ENCODE peak calls at places on chromosomes 3 and 15, in five cellular contexts. One of them, this sample, is unnamed.
A peak's percentile ranks its signal among the peaks of the same experiment; 100 is the strongest.

GRCh38 chr3:152157337-152157736 is 111.4 kb upstream of the MBNL1 start:
- DNase-seq in tibial nerve: no peak
- DNase-seq in transverse colon: no peak
- DNase-seq in neural progenitor cell: no peak
- DNase-seq in OCI-LY7: no peak
- DNase-seq in this sample: no peak

GRCh38 chr3:186608624-186609215 is 4.1 kb upstream of the AHSG start:
- DNase-seq in tibial nerve: no peak
- DNase-seq in transverse colon: no peak
- DNase-seq in neural progenitor cell: no peak
- DNase-seq in OCI-LY7: no peak
- DNase-seq in this sample: no peak

GRCh38 chr15:96200357-96200972 is 130.0 kb upstream of the NR2F2 start:
- DNase-seq in OCI-LY7: no peak
- DNase-seq in transverse colon: no peak
- DNase-seq in neural progenitor cell: no peak
- DNase-seq in tibial nerve: no peak
- DNase-seq in this sample: no peak

GRCh38 chr3:126851382-126851781 is 131.5 kb upstream of the PLXNA1 start:
- DNase-seq in OCI-LY7: no peak
- DNase-seq in transverse colon: no peak
- DNase-seq in tibial nerve: no peak
- DNase-seq in neural progenitor cell: peak; percentile 5
- DNase-seq in this sample: no peak

GRCh38 chr3:194447161-194447560 is 39.6 kb downstream of the ATP13A3 start:
- DNase-seq in transverse colon: no peak
- DNase-seq in tibial nerve: no peak
- DNase-seq in neural progenitor cell: no peak
- DNase-seq in OCI-LY7: no peak
- DNase-seq in this sample: no peak

GRCh38 chr3:15535757-15536156 is 14.3 kb upstream of the COLQ start:
- DNase-seq in neural progenitor cell: no peak
- DNase-seq in OCI-LY7: no peak
- DNase-seq in tibial nerve: no peak
- DNase-seq in transverse colon: no peak
- DNase-seq in this sample: peak; percentile 15

GRCh38 chr3:72041531-72041930 is 256.6 kb upstream of the PROK2 start:
- DNase-seq in neural progenitor cell: no peak
- DNase-seq in tibial nerve: no peak
- DNase-seq in OCI-LY7: no peak
- DNase-seq in transverse colon: peak; percentile 12
- DNase-seq in this sample: no peak

GRCh38 chr3:149480326-149481017 is 6.0 kb downstream of the TM4SF4 start:
- DNase-seq in transverse colon: peak; percentile 81
- DNase-seq in OCI-LY7: peak; percentile 38
- DNase-seq in tibial nerve: peak; percentile 91
- DNase-seq in neural progenitor cell: peak; percentile 78
- DNase-seq in this sample: no peak

GRCh38 chr3:197151562-197151961 is 121.9 kb upstream of the MELTF start:
- DNase-seq in neural progenitor cell: no peak
- DNase-seq in transverse colon: no peak
- DNase-seq in tibial nerve: peak; percentile 54
- DNase-seq in OCI-LY7: no peak
- DNase-seq in this sample: no peak

GRCh38 chr3:182235504-182235903 is 523.8 kb downstream of the SOX2 start:
- DNase-seq in tibial nerve: no peak
- DNase-seq in neural progenitor cell: no peak
- DNase-seq in OCI-LY7: no peak
- DNase-seq in transverse colon: no peak
- DNase-seq in this sample: no peak

GRCh38 chr3:192212979-192213378 is 514.4 kb downstream of the FGF12 start:
- DNase-seq in transverse colon: no peak
- DNase-seq in tibial nerve: no peak
- DNase-seq in OCI-LY7: no peak
- DNase-seq in neural progenitor cell: peak; percentile 21
- DNase-seq in this sample: no peak

GRCh38 chr15:68055224-68055705 is 1.1 kb downstream of the PIAS1 start:
- DNase-seq in neural progenitor cell: peak; percentile 56
- DNase-seq in OCI-LY7: peak; percentile 87
- DNase-seq in transverse colon: peak; percentile 30
- DNase-seq in tibial nerve: peak; percentile 48
- DNase-seq in this sample: peak; percentile 33

GRCh38 chr15:62254137-62254934 is 89.3 kb upstream of the C2CD4B start:
- DNase-seq in OCI-LY7: peak; percentile 71
- DNase-seq in tibial nerve: peak; percentile 36
- DNase-seq in transverse colon: peak; percentile 75
- DNase-seq in neural progenitor cell: peak; percentile 89
- DNase-seq in this sample: peak; percentile 42

GRCh38 chr3:28328188-28329151 is 20.1 kb upstream of the ZCWPW2 start:
- DNase-seq in tibial nerve: no peak
- DNase-seq in OCI-LY7: peak; percentile 42
- DNase-seq in transverse colon: no peak
- DNase-seq in neural progenitor cell: peak; percentile 16
- DNase-seq in this sample: no peak

GRCh38 chr15:97998307-97999071 is 38.0 kb downstream of the ARRDC4 start:
- DNase-seq in tibial nerve: no peak
- DNase-seq in transverse colon: no peak
- DNase-seq in OCI-LY7: no peak
- DNase-seq in neural progenitor cell: no peak
- DNase-seq in this sample: no peak

GRCh38 chr3:8663177-8664061 is 18.8 kb upstream of the SSUH2 start:
- DNase-seq in tibial nerve: peak; percentile 70
- DNase-seq in OCI-LY7: peak; percentile 62
- DNase-seq in transverse colon: peak; percentile 63
- DNase-seq in neural progenitor cell: peak; percentile 90
- DNase-seq in this sample: no peak

GRCh38 chr3:36597422-36597821 is 166.9 kb downstream of the DCLK3 start:
- DNase-seq in tibial nerve: no peak
- DNase-seq in OCI-LY7: no peak
- DNase-seq in transverse colon: no peak
- DNase-seq in neural progenitor cell: peak; percentile 17
- DNase-seq in this sample: no peak

GRCh38 chr3:125606291-125606690 is 11.0 kb upstream of the OSBPL11 start:
- DNase-seq in tibial nerve: no peak
- DNase-seq in neural progenitor cell: no peak
- DNase-seq in transverse colon: no peak
- DNase-seq in OCI-LY7: no peak
- DNase-seq in this sample: no peak

GRCh38 chr15:48592221-48592731 is 53.2 kb downstream of the FBN1 start:
- DNase-seq in transverse colon: no peak
- DNase-seq in neural progenitor cell: no peak
- DNase-seq in OCI-LY7: no peak
- DNase-seq in tibial nerve: no peak
- DNase-seq in this sample: no peak

GRCh38 chr3:8767667-8768363 is 1.6 kb downstream of the OXTR start:
- DNase-seq in OCI-LY7: no peak
- DNase-seq in tibial nerve: no peak
- DNase-seq in neural progenitor cell: peak; percentile 42
- DNase-seq in transverse colon: peak; percentile 32
- DNase-seq in this sample: no peak

GRCh38 chr3:107206141-107206540 is 171.1 kb upstream of the CCDC54 start:
- DNase-seq in OCI-LY7: peak; percentile 35
- DNase-seq in neural progenitor cell: peak; percentile 72
- DNase-seq in tibial nerve: peak; percentile 29
- DNase-seq in transverse colon: no peak
- DNase-seq in this sample: no peak

GRCh38 chr3:57168151-57168550 is 3.0 kb upstream of the IL17RD start:
- DNase-seq in tibial nerve: no peak
- DNase-seq in neural progenitor cell: no peak
- DNase-seq in OCI-LY7: no peak
- DNase-seq in transverse colon: no peak
- DNase-seq in this sample: no peak

GRCh38 chr3:57169106-57169505 is 4.0 kb upstream of the IL17RD start:
- DNase-seq in OCI-LY7: peak; percentile 10
- DNase-seq in transverse colon: no peak
- DNase-seq in tibial nerve: no peak
- DNase-seq in neural progenitor cell: no peak
- DNase-seq in this sample: no peak

GRCh38 chr3:57166660-57167059 is 1.5 kb upstream of the IL17RD start:
- DNase-seq in transverse colon: no peak
- DNase-seq in neural progenitor cell: no peak
- DNase-seq in OCI-LY7: no peak
- DNase-seq in tibial nerve: no peak
- DNase-seq in this sample: no peak

GRCh38 chr3:57170946-57171345 is 5.8 kb upstream of the IL17RD start:
- DNase-seq in tibial nerve: no peak
- DNase-seq in OCI-LY7: no peak
- DNase-seq in transverse colon: no peak
- DNase-seq in neural progenitor cell: no peak
- DNase-seq in this sample: no peak

GRCh38 chr3:57169872-57170623 is 4.9 kb upstream of the IL17RD start:
- DNase-seq in OCI-LY7: peak; percentile 76
- DNase-seq in transverse colon: peak; percentile 81
- DNase-seq in neural progenitor cell: peak; percentile 90
- DNase-seq in tibial nerve: peak; percentile 46
- DNase-seq in this sample: peak; percentile 38
- TF ChIP-seq CTCF in OCI-LY7: peak; percentile 95
- TF ChIP-seq CTCF in transverse colon: peak; percentile 87
- TF ChIP-seq CTCF in neural progenitor cell: peak; percentile 96
- TF ChIP-seq CTCF in tibial nerve: peak; percentile 85
- TF ChIP-seq CTCF in this sample: peak; percentile 97

GRCh38 chr3:141754032-141754431 is 9.2 kb upstream of the GRK7 start:
- DNase-seq in tibial nerve: no peak
- DNase-seq in neural progenitor cell: no peak
- DNase-seq in transverse colon: no peak
- DNase-seq in OCI-LY7: no peak
- DNase-seq in this sample: no peak
- H3K27ac ChIP-seq in tibial nerve: no peak overlapping the region
- H3K27ac ChIP-seq in neural progenitor cell: no peak overlapping the region
- H3K27ac ChIP-seq in transverse colon: no peak overlapping the region
- H3K27ac ChIP-seq in OCI-LY7: no peak overlapping the region
- H3K27ac ChIP-seq in this sample: no peak overlapping the region

DNA sequence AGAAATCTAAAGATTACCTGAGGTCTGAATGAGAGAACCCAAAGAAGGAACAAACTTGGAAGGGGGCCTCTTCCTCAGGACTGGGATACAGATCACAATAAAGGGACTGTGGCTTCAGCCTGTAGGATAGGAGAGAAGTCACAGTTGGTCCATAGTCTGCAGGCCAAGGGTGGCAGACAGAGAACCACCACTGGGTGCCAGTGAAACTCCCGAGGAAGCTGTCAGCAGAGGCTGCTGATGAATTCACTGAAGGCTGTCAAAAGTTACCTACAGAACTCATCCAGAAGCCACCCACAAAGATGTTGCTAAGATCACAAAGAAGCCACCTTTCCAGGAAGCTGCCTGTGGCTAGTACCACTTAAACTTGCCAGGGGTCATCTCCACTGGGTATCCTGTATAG is 78.5 kb downstream of the TMCO5A start:
- DNase-seq in transverse colon: no peak
- DNase-seq in OCI-LY7: peak; percentile 5
- DNase-seq in tibial nerve: no peak
- DNase-seq in neural progenitor cell: no peak
- DNase-seq in this sample: no peak
- TF ChIP-seq CTCF in transverse colon: no peak
- TF ChIP-seq CTCF in OCI-LY7: no peak
- TF ChIP-seq CTCF in tibial nerve: no peak
- TF ChIP-seq CTCF in neural progenitor cell: no peak
- TF ChIP-seq CTCF in this sample: no peak

DNA sequence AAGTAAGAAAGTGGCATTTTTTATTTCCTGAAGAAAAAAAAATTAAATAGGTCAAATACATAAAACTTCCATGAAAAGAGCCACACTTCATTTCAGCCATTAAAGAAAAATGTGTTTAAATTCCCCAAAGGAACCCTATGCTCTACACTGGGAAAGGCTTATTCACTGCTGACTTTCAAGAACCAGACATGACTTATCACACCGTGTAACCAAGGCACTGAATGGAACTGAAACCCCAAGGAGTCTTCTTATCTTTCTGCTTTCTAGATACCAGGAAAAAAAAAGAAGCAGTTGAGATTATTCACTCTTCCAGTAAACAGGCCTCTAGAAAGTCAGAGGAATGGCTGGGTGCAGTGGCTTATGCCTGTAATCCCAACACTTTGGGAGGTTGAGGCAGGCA is 44.4 kb downstream of the OSBPL10 start:
- DNase-seq in transverse colon: no peak
- DNase-seq in neural progenitor cell: no peak
- DNase-seq in tibial nerve: no peak
- DNase-seq in OCI-LY7: no peak
- DNase-seq in this sample: no peak
- H3K27ac ChIP-seq in transverse colon: no peak overlapping the region
- H3K27ac ChIP-seq in neural progenitor cell: no peak overlapping the region
- H3K27ac ChIP-seq in tibial nerve: no peak overlapping the region
- H3K27ac ChIP-seq in OCI-LY7: peak overlapping the region; percentile 94
- H3K27ac ChIP-seq in this sample: no peak overlapping the region

DNA sequence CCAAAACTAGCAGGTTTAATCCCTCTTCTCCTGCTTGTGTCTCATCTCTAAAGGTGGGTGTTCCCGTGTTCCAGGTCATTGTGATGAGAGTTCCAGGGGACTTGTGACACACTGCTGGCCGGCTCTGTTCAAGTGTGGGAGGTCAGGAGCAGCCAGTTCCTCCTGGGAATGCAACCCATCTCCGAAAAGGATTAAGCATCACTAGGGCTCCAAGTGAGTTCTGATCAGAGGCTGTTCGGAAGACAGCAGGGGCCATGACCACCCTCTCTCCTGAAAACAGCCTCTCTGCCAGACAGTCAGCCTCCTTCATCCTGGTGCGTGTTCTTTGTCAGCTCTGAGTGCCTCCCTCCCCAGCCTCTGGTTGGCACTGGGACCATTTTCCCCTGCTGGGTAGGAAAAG is at the start of gene TBC1D21:
- DNase-seq in transverse colon: no peak
- DNase-seq in OCI-LY7: no peak
- DNase-seq in tibial nerve: no peak
- DNase-seq in neural progenitor cell: no peak
- DNase-seq in this sample: no peak
- TF ChIP-seq CTCF in transverse colon: no peak
- TF ChIP-seq CTCF in OCI-LY7: no peak
- TF ChIP-seq CTCF in tibial nerve: no peak
- TF ChIP-seq CTCF in neural progenitor cell: no peak
- TF ChIP-seq CTCF in this sample: no peak

GRCh38 chr3:168071971-168072645 is 23.6 kb downstream of the GOLIM4 start:
- DNase-seq in tibial nerve: no peak
- DNase-seq in neural progenitor cell: no peak
- DNase-seq in OCI-LY7: no peak
- DNase-seq in transverse colon: no peak
- DNase-seq in this sample: no peak
- H3K27ac ChIP-seq in tibial nerve: no peak overlapping the region
- H3K27ac ChIP-seq in neural progenitor cell: no peak overlapping the region
- H3K27ac ChIP-seq in OCI-LY7: no peak overlapping the region
- H3K27ac ChIP-seq in transverse colon: no peak overlapping the region
- H3K27ac ChIP-seq in this sample: no peak overlapping the region

GRCh38 chr15:42582569-42583235 is 7.3 kb downstream of the STARD9 start:
- DNase-seq in transverse colon: no peak
- DNase-seq in tibial nerve: no peak
- DNase-seq in OCI-LY7: no peak
- DNase-seq in neural progenitor cell: no peak
- DNase-seq in this sample: no peak
- TF ChIP-seq CTCF in transverse colon: no peak
- TF ChIP-seq CTCF in tibial nerve: no peak
- TF ChIP-seq CTCF in OCI-LY7: no peak
- TF ChIP-seq CTCF in neural progenitor cell: no peak
- TF ChIP-seq CTCF in this sample: no peak

DNA sequence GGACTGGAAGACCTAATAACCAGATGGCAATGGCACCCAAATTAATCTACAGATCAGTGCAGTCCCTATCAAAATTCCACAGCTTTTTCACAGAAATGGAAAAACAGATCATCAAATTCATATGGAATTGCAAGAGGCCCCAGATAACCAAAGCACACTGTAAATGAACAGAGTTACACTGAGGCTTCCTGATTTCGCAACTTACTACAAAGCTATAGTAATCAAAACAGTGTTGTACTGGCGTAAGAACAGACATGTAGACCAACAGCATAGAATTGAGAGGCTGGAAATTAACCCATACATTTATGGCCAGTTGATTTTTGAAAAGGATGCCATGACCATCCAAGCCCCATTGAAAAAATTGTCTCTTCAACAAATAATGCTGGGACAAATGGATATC is 16.2 kb downstream of the XPC start:
- DNase-seq in tibial nerve: no peak
- DNase-seq in transverse colon: no peak
- DNase-seq in neural progenitor cell: no peak
- DNase-seq in OCI-LY7: no peak
- DNase-seq in this sample: no peak
- H3K27ac ChIP-seq in tibial nerve: no peak overlapping the region
- H3K27ac ChIP-seq in transverse colon: no peak overlapping the region
- H3K27ac ChIP-seq in neural progenitor cell: no peak overlapping the region
- H3K27ac ChIP-seq in OCI-LY7: no peak overlapping the region
- H3K27ac ChIP-seq in this sample: no peak overlapping the region